ENCODE peak calls at places on chromosomes 12 and 14, in seven cellular contexts. One of them, this sample, is unnamed.

GRCh38 chr12:57657744-57658143 is 24.7 kb upstream of the B4GALNT1 start:
- DNase-seq in AG10803: peak
- DNase-seq in sciatic nerve: no peak
- DNase-seq in fibroblast of the conjunctiva: peak
- DNase-seq in AG09309: no peak
- DNase-seq in keratinocyte: no peak
- DNase-seq in HCT116: no peak
- DNase-seq in this sample: no peak

GRCh38 chr14:78519863-78520262 is 349.7 kb downstream of the NRXN3 start:
- DNase-seq in AG10803: no peak
- DNase-seq in sciatic nerve: no peak
- DNase-seq in fibroblast of the conjunctiva: no peak
- DNase-seq in AG09309: no peak
- DNase-seq in keratinocyte: no peak
- DNase-seq in HCT116: no peak
- DNase-seq in this sample: no peak

GRCh38 chr14:106417224-106418049 is 891.1 kb downstream of the TMEM121 start:
- DNase-seq in AG10803: no peak
- DNase-seq in sciatic nerve: peak
- DNase-seq in fibroblast of the conjunctiva: no peak
- DNase-seq in AG09309: no peak
- DNase-seq in keratinocyte: no peak
- DNase-seq in HCT116: peak
- DNase-seq in this sample: no peak

GRCh38 chr14:41607966-41608663 is 1.4 kb downstream of the LRFN5 start:
- DNase-seq in AG10803: no peak
- DNase-seq in sciatic nerve: peak
- DNase-seq in fibroblast of the conjunctiva: no peak
- DNase-seq in AG09309: no peak
- DNase-seq in keratinocyte: no peak
- DNase-seq in HCT116: no peak
- DNase-seq in this sample: no peak

GRCh38 chr12:94202245-94203180 is 54.1 kb downstream of the PLXNC1 start:
- DNase-seq in AG10803: no peak
- DNase-seq in sciatic nerve: no peak
- DNase-seq in fibroblast of the conjunctiva: no peak
- DNase-seq in AG09309: no peak
- DNase-seq in keratinocyte: peak
- DNase-seq in HCT116: no peak
- DNase-seq in this sample: peak

GRCh38 chr14:86712727-86713126 is 1182.8 kb downstream of the FLRT2 start:
- DNase-seq in AG10803: no peak
- DNase-seq in sciatic nerve: no peak
- DNase-seq in fibroblast of the conjunctiva: no peak
- DNase-seq in AG09309: no peak
- DNase-seq in keratinocyte: no peak
- DNase-seq in HCT116: no peak
- DNase-seq in this sample: no peak

GRCh38 chr12:54019111-54019811 is 9.0 kb upstream of the HOXC6 start:
- DNase-seq in AG10803: peak
- DNase-seq in sciatic nerve: no peak
- DNase-seq in fibroblast of the conjunctiva: no peak
- DNase-seq in AG09309: no peak
- DNase-seq in keratinocyte: no peak
- DNase-seq in HCT116: no peak
- DNase-seq in this sample: no peak

GRCh38 chr12:19316420-19316819 is 122.9 kb upstream of the AEBP2 start:
- DNase-seq in AG10803: peak
- DNase-seq in sciatic nerve: no peak
- DNase-seq in fibroblast of the conjunctiva: no peak
- DNase-seq in AG09309: no peak
- DNase-seq in keratinocyte: no peak
- DNase-seq in HCT116: no peak
- DNase-seq in this sample: no peak

GRCh38 chr12:57459055-57459749 is 383 bp upstream of the GLI1 start:
- DNase-seq in AG10803: peak
- DNase-seq in sciatic nerve: peak
- DNase-seq in fibroblast of the conjunctiva: peak
- DNase-seq in AG09309: peak
- DNase-seq in keratinocyte: peak
- DNase-seq in HCT116: peak
- DNase-seq in this sample: peak

This sample was measured in epithelial cell of prostate.